ENCODE peak calls at places on chromosomes 1 and 21, in nine cellular contexts. J, G, N, X, V, R, Y, E and T are unnamed samples.

GRCh38 chr21:36858320-36858957 is 108.0 kb downstream of the HLCS start:
- DNase-seq in G (no peak), V (no peak), N (no peak), R (no peak), Y (no peak), X (no peak), J (no peak), E (no peak), T (no peak)

GRCh38 chr1:216722841-216723240 is 388 bp downstream of the ESRRG start:
- DNase-seq in R (peak; percentile 58), G (no peak), E (no peak), J (no peak), X (no peak), N (no peak), Y (no peak), V (no peak), T (no peak)

GRCh38 chr1:77024500-77024899 is 157.2 kb downstream of the ST6GALNAC5 start:
- DNase-seq in V (no peak), N (no peak), J (no peak), G (no peak), E (no peak), X (no peak), Y (no peak), R (no peak), T (no peak)

GRCh38 chr1:67682659-67683197 is 2.3 kb upstream of the GADD45A start:
- DNase-seq in G (peak; percentile 82), X (no peak), N (no peak), V (peak; percentile 41), J (peak; percentile 73), Y (no peak), R (no peak), E (no peak), T (no peak)

GRCh38 chr21:37593015-37593414 is 226.4 kb downstream of the DYRK1A start:
- DNase-seq in V (no peak), N (no peak), G (no peak), Y (no peak), E (no peak), J (no peak), X (no peak), R (no peak), T (no peak)

GRCh38 chr1:87325982-87326738 is 2.5 kb upstream of the LMO4 start:
- DNase-seq in Y (peak; percentile 53), V (no peak), E (peak; percentile 43), J (no peak), G (peak; percentile 41), X (peak; percentile 85), R (peak; percentile 83), N (peak; percentile 47), T (peak; percentile 20)

GRCh38 chr1:64838486-64838885 is 93.6 kb downstream of the RAVER2 start:
- DNase-seq in Y (no peak), E (no peak), R (no peak), N (no peak), X (no peak), J (no peak), G (no peak), V (no peak), T (no peak)

GRCh38 chr1:163085904-163086268 is 16.7 kb downstream of the RGS4 start:
- DNase-seq in Y (no peak), V (no peak), G (no peak), R (no peak), J (no peak), E (no peak), X (no peak), N (no peak), T (no peak)

GRCh38 chr1:53576381-53576801 is 117.2 kb downstream of the DMRTB1 start:
- DNase-seq in Y (no peak), R (no peak), N (peak; percentile 6), X (no peak), V (no peak), G (peak; percentile 31), E (no peak), J (no peak), T (no peak)

GRCh38 chr1:151715726-151716404 is 738 bp downstream of the CELF3 start:
- DNase-seq in N (no peak), G (no peak), R (peak; percentile 79), E (no peak), J (no peak), X (peak; percentile 60), V (no peak), Y (no peak), T (no peak)

GRCh38 chr1:41713557-41714327 is 205.0 kb downstream of the HIVEP3 start:
- DNase-seq in V (peak; percentile 61), G (peak; percentile 69), R (no peak), X (no peak), E (no peak), J (no peak), Y (no peak), N (no peak), T (no peak)

GRCh38 chr1:93695411-93696005 is 13.9 kb upstream of the BCAR3 start:
- DNase-seq in X (peak; percentile 33), N (no peak), R (no peak), Y (no peak), J (no peak), E (no peak), G (no peak), V (no peak), T (no peak)

GRCh38 chr1:68355614-68356013 is 94.1 kb downstream of the RPE65 start:
- DNase-seq in N (no peak), E (no peak), J (no peak), X (no peak), G (no peak), Y (no peak), R (no peak), V (no peak), T (no peak)

GRCh38 chr1:56461158-56462127 is 117.9 kb downstream of the PLPP3 start:
- DNase-seq in V (no peak), G (no peak), J (no peak), N (no peak), R (no peak), X (no peak), E (no peak), Y (no peak), T (no peak)

GRCh38 chr1:192730206-192730605 is 78.6 kb upstream of the RGS2 start:
- DNase-seq in X (no peak), N (no peak), V (no peak), J (no peak), E (no peak), Y (no peak), G (no peak), R (no peak), T (no peak)

GRCh38 chr21:14737922-14738321 is 191.8 kb upstream of the SAMSN1 start:
- DNase-seq in V (no peak), G (peak; percentile 16), N (peak; percentile 28), X (peak; percentile 82), J (no peak), R (no peak), Y (peak; percentile 64), E (peak; percentile 55), T (peak; percentile 53)

GRCh38 chr21:21146587-21147373 is 148.6 kb downstream of the NCAM2 start:
- DNase-seq in Y (no peak), E (no peak), R (no peak), G (no peak), J (no peak), N (no peak), V (no peak), X (no peak), T (no peak)

GRCh38 chr1:33383974-33384767 is 46.7 kb downstream of the PHC2 start:
- DNase-seq in J (peak; percentile 51), N (no peak), G (no peak), X (no peak), V (peak; percentile 63), Y (no peak), R (peak; percentile 9), E (no peak), T (no peak)

GRCh38 chr1:41019353-41019745 is 2.2 kb downstream of the SLFNL1 start:
- DNase-seq in V (no peak), J (no peak), N (no peak), G (no peak), Y (no peak), E (no peak), X (no peak), R (no peak), T (no peak)

GRCh38 chr1:212862111-212862690 is 4.1 kb downstream of the FLVCR1 start:
- DNase-seq in X (no peak), V (no peak), N (no peak), J (no peak), E (no peak), Y (no peak), R (no peak), G (no peak), T (no peak)

GRCh38 chr1:155226188-155226909 is 17.9 kb downstream of the MTX1 start:
- DNase-seq in R (peak; percentile 87), X (peak; percentile 95), Y (peak; percentile 88), N (peak; percentile 96), J (no peak), V (peak; percentile 36), G (peak; percentile 94), E (peak; percentile 79), T (peak; percentile 67)

GRCh38 chr1:30866594-30866993 is 42.0 kb downstream of the SDC3 start:
- DNase-seq in N (no peak), V (no peak), E (no peak), G (no peak), R (no peak), J (no peak), Y (no peak), X (no peak), T (no peak)

GRCh38 chr1:151711044-151711800 is 5.4 kb downstream of the CELF3 start:
- DNase-seq in R (no peak), V (no peak), J (no peak), G (no peak), Y (no peak), N (no peak), X (no peak), E (no peak), T (no peak)

GRCh38 chr1:63988941-63989340 is 214.5 kb upstream of the UBE2U start:
- DNase-seq in R (no peak), Y (no peak), X (no peak), E (no peak), G (no peak), J (no peak), N (no peak), V (no peak), T (no peak)

GRCh38 chr1:26788836-26789611 is 1.3 kb downstream of the PIGV start:
- DNase-seq in X (peak; percentile 93), N (peak; percentile 87), R (peak; percentile 91), Y (peak; percentile 92), J (no peak), G (peak; percentile 76), V (peak; percentile 87), E (peak; percentile 86), T (peak; percentile 66)

GRCh38 chr1:111880866-111881837 is 108.3 kb downstream of the KCND3 start:
- DNase-seq in V (peak; percentile 21), X (no peak), Y (no peak), J (no peak), N (no peak), E (no peak), R (peak; percentile 83), G (no peak), T (no peak)

GRCh38 chr1:208521534-208521933 is 277.4 kb upstream of the PLXNA2 start:
- DNase-seq in R (no peak), X (no peak), J (no peak), Y (no peak), E (no peak), N (no peak), V (no peak), G (no peak), T (no peak)

GRCh38 chr1:202836616-202837403 is 26.1 kb downstream of the PCAT6 start:
- DNase-seq in J (no peak), N (no peak), G (no peak), E (no peak), V (no peak), R (no peak), X (no peak), Y (no peak), T (no peak)

GRCh38 chr1:75171876-75172275 is 37.7 kb downstream of the LHX8 start:
- DNase-seq in Y (no peak), R (no peak), V (no peak), G (no peak), N (no peak), J (no peak), X (no peak), E (no peak), T (no peak)